ENCODE peak calls at places on chromosomes 6 and 20, in seven cellular contexts. J is DND-41; U is stomach; F is IMR-90; Z is spleen; N is naive thymus-derived CD4-positive, alpha-beta T cell; P is upper lobe of left lung. K is an unnamed sample.

GRCh38 chr6:157323924-157324276 is 581 bp upstream of the TMEM242 start:
- DNase-seq in J (no peak), U (peak), F (peak), Z (peak), N (no peak), P (peak), K (peak)

GRCh38 chr6:90155114-90155513 is 141.5 kb downstream of the BACH2 start:
- DNase-seq in J (no peak), U (no peak), F (peak), Z (no peak), N (no peak), P (no peak), K (peak)

GRCh38 chr6:53628354-53629119 is 37.0 kb downstream of the KLHL31 start:
- DNase-seq in J (no peak), U (no peak), F (peak), Z (no peak), N (no peak), P (no peak), K (peak)

GRCh38 chr6:151254451-151255081 is 14.8 kb downstream of the AKAP12 start:
- DNase-seq in J (no peak), U (no peak), F (peak), Z (no peak), N (no peak), P (no peak), K (peak)

GRCh38 chr6:47670851-47671250 is 27.5 kb upstream of the ADGRF4 start:
- DNase-seq in J (no peak), U (no peak), F (no peak), Z (no peak), N (no peak), P (no peak), K (no peak)

GRCh38 chr6:28010526-28010925 is 53.5 kb downstream of the OR2B6 start:
- DNase-seq in J (no peak), U (no peak), F (no peak), Z (no peak), N (no peak), P (no peak), K (no peak)

GRCh38 chr20:38337561-38338140 is 8.6 kb upstream of the LBP start:
- DNase-seq in J (no peak), U (no peak), F (no peak), Z (no peak), N (no peak), P (peak), K (peak)

GRCh38 chr6:69584913-69585729 is 211.7 kb downstream of the LMBRD1 start:
- DNase-seq in J (no peak), U (no peak), F (no peak), Z (no peak), N (no peak), P (no peak), K (peak)

GRCh38 chr20:11232249-11232648 is 558.5 kb upstream of the JAG1 start:
- DNase-seq in J (no peak), U (no peak), F (no peak), Z (no peak), N (no peak), P (no peak), K (no peak)

GRCh38 chr6:25377672-25378071 is 98.5 kb downstream of the CARMIL1 start:
- DNase-seq in J (no peak), U (no peak), F (no peak), Z (no peak), N (no peak), P (no peak), K (no peak)

GRCh38 chr20:50848341-50848808 is 53.5 kb downstream of the BCAS4 start:
- DNase-seq in J (no peak), U (peak), F (no peak), Z (no peak), N (no peak), P (no peak), K (peak)

GRCh38 chr6:25138024-25138696 is 141.0 kb upstream of the CARMIL1 start:
- DNase-seq in J (peak), U (peak), F (peak), Z (peak), N (peak), P (peak), K (peak)

GRCh38 chr6:109454483-109455160 is 950 bp downstream of the MICAL1 start:
- DNase-seq in J (peak), U (peak), F (peak), Z (peak), N (peak), P (peak), K (peak)

GRCh38 chr20:44218441-44218840 is 7.9 kb upstream of the OSER1 start:
- DNase-seq in J (peak), U (no peak), F (no peak), Z (no peak), N (peak), P (peak), K (peak)

GRCh38 chr20:62511915-62512610 is 36.3 kb upstream of the GATA5 start:
- DNase-seq in J (no peak), U (no peak), F (no peak), Z (no peak), N (no peak), P (no peak), K (no peak)

GRCh38 chr6:53032853-53033252 is 32.4 kb upstream of the FBXO9 start:
- DNase-seq in J (no peak), U (no peak), F (peak), Z (no peak), N (no peak), P (no peak), K (peak)

GRCh38 chr20:43388267-43389081 is 69.2 kb upstream of the SRSF6 start:
- DNase-seq in J (no peak), U (no peak), F (peak), Z (no peak), N (no peak), P (peak), K (peak)

GRCh38 chr20:23399568-23400241 is 21.6 kb downstream of the NAPB start:
- DNase-seq in J (no peak), U (no peak), F (peak), Z (no peak), N (no peak), P (peak), K (peak)

GRCh38 chr6:63391203-63391970 is 71.6 kb upstream of the LGSN start:
- DNase-seq in J (no peak), U (no peak), F (no peak), Z (no peak), N (no peak), P (no peak), K (no peak)

GRCh38 chr6:54134934-54135333 is 23.7 kb downstream of the MLIP start:
- DNase-seq in J (no peak), U (no peak), F (peak), Z (no peak), N (no peak), P (no peak), K (no peak)

GRCh38 chr6:142735182-142735581 is 209.8 kb downstream of the HIVEP2 start:
- DNase-seq in J (no peak), U (no peak), F (peak), Z (no peak), N (no peak), P (no peak), K (peak)

GRCh38 chr6:98821739-98822405 is 12.5 kb upstream of the POU3F2 start:
- DNase-seq in J (no peak), U (no peak), F (no peak), Z (no peak), N (no peak), P (no peak), K (no peak)

GRCh38 chr20:58408603-58409246 is 19.7 kb downstream of the VAPB start:
- DNase-seq in J (no peak), U (no peak), F (no peak), Z (no peak), N (no peak), P (no peak), K (no peak)

GRCh38 chr6:138036111-138036510 is 71.1 kb downstream of the PERP start:
- DNase-seq in J (no peak), U (peak), F (no peak), Z (no peak), N (no peak), P (no peak), K (no peak)

GRCh38 chr6:46584586-46584985 is 68.0 kb downstream of the CYP39A1 start:
- DNase-seq in J (no peak), U (no peak), F (no peak), Z (no peak), N (no peak), P (no peak), K (no peak)

GRCh38 chr20:4112490-4113420 is 97.4 kb upstream of the RNF24 start:
- DNase-seq in J (no peak), U (peak), F (peak), Z (no peak), N (no peak), P (peak), K (peak)

GRCh38 chr6:36897629-36898028 is 11.9 kb downstream of the C6orf89 start:
- DNase-seq in J (peak), U (no peak), F (peak), Z (no peak), N (peak), P (no peak), K (peak)

GRCh38 chr6:12012231-12012565 is at the start of gene HIVEP1:
- DNase-seq in J (no peak), U (peak), F (no peak), Z (peak), N (no peak), P (peak), K (peak)

GRCh38 chr6:12014873-12015149 is 2.7 kb downstream of the HIVEP1 start:
- DNase-seq in J (no peak), U (no peak), F (no peak), Z (no peak), N (no peak), P (no peak), K (no peak)

GRCh38 chr6:12012566-12013367 is 655 bp downstream of the HIVEP1 start:
- DNase-seq in J (peak), U (peak), F (peak), Z (peak), N (peak), P (peak), K (peak)

GRCh38 chr6:12013368-12013617 is 1.2 kb downstream of the HIVEP1 start:
- DNase-seq in J (no peak), U (no peak), F (no peak), Z (no peak), N (no peak), P (no peak), K (no peak)

DNA sequence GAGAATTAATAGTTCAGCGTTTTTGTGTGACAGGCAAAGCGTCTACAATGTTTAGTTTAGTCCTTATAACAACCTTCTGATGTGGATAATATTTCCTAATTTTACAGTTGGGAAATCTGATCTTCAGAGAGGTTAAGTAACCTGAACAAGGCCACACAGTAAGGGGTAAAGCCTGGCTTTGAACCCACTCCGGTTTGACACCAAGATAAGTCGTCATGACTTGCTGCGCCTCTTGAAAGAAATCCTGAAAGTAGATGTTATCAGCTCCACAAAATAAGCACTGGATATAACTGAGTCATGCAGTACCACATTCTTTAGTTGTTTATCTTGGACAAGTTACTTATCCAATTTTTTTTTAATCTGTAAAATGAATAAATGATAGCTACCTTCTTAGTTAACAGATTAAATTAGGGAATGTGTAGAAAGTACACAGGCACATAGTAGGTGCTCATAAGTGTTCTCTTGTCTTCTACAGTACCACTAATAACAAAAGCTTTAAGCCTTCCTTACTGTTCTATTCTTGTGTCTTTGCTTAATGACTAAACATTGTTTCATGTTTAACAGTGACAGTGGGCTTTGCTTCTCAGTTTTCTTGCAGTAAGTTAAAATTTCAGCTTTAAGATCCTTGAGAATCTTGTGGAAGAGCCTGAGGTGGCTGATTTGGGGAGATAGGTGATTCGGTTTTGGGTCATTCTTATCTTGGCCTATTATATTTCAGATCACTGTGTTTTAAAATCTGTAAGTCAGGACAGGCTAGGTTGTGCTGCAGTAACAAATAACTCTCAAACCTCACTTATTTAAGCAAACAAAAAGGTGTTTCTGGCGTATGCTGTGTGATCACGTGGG is 2.1 kb downstream of the HIVEP1 start:
- DNase-seq in J (no peak), U (no peak), F (peak), Z (no peak), N (no peak), P (no peak), K (peak)
- H3K4me3 ChIP-seq in J (no peak), U (no peak), F (no peak), Z (no peak), N (no peak), P (peak), K (peak)

DNA sequence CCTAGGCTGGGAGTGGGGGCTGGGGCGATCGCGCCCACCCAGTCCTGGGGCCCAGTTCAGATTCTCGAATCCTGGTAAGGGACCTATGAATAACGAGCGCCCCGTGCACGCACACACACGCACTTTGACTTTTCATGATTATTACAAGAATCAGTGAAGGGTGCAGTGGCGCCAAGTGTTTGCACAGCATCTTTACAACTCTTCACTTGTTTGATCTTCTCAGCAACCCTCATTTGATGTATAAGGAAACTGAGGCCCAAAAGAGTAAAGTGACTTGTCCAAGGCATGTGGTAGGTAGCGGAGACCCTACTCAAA is 863 bp upstream of the LRFN2 start:
- DNase-seq in J (no peak), U (no peak), F (no peak), Z (no peak), N (no peak), P (no peak), K (no peak)
- H3K4me3 ChIP-seq in J (peak), U (peak), F (no peak), Z (peak), N (no peak), P (peak), K (no peak)

DNA sequence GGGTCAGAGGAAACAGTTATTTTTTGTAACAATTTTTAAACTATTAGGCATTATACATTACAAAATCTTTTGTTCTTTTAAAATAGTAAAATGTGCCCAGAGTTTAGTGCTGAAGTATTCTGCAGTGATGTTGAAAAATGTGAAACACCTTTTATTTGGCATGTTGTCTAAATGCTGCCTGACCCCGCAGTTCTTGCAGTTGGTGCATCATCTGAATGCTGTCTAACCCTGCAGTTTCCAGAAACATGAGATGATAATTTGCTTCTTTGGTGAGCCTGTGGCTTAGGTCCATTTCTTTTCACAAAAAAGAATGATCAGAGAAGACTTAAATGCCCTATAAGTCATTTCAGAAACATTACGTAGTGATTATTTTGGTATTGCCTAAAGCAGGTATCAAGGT is 82.4 kb downstream of the RNF217 start:
- DNase-seq in J (no peak), U (no peak), F (no peak), Z (no peak), N (no peak), P (no peak), K (no peak)
- H3K4me3 ChIP-seq in J (no peak), U (no peak), F (no peak), Z (no peak), N (no peak), P (no peak), K (no peak)

DNA sequence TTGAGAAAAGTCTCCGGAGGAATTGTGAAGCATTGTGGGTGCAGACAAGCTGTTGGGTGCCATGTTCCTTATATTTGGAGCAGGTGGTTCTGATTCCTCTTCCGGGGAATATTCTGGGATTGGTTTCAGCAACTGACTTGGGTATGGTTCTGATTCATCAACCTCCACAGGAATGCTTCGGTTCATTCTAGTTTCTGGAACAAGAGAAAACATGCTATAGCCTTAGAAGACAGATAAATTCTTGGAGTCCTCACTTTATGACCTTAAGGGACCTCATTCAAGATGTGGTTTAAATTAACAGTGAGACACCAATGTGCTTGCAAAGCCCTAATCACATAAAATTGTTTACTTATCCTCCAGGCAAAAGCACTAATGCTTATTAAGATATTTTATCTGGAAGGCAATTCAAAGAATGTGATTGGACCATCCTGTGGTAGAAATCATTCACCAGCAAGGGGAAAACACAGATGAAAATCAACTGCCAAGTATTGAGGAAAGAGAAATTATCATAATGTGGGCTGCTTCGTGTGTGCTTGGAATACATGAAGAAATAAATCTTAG is 13.7 kb downstream of the TRAF3IP2 start:
- DNase-seq in J (no peak), U (no peak), F (no peak), Z (no peak), N (no peak), P (no peak), K (peak)
- H3K4me3 ChIP-seq in J (no peak), U (no peak), F (no peak), Z (no peak), N (no peak), P (no peak), K (peak)

GRCh38 chr6:43077981-43078411 is 1.9 kb downstream of the PTK7 start:
- DNase-seq in J (no peak), U (no peak), F (peak), Z (no peak), N (no peak), P (no peak), K (peak)

GRCh38 chr6:43076928-43077809 is 1.1 kb downstream of the PTK7 start:
- DNase-seq in J (peak), U (no peak), F (peak), Z (no peak), N (no peak), P (peak), K (peak)

GRCh38 chr6:43076093-43076927 is at the start of gene PTK7:
- DNase-seq in J (peak), U (peak), F (peak), Z (no peak), N (no peak), P (peak), K (peak)

GRCh38 chr6:43075791-43076092 is 372 bp upstream of the PTK7 start:
- DNase-seq in J (no peak), U (no peak), F (no peak), Z (no peak), N (no peak), P (no peak), K (no peak)

DNA sequence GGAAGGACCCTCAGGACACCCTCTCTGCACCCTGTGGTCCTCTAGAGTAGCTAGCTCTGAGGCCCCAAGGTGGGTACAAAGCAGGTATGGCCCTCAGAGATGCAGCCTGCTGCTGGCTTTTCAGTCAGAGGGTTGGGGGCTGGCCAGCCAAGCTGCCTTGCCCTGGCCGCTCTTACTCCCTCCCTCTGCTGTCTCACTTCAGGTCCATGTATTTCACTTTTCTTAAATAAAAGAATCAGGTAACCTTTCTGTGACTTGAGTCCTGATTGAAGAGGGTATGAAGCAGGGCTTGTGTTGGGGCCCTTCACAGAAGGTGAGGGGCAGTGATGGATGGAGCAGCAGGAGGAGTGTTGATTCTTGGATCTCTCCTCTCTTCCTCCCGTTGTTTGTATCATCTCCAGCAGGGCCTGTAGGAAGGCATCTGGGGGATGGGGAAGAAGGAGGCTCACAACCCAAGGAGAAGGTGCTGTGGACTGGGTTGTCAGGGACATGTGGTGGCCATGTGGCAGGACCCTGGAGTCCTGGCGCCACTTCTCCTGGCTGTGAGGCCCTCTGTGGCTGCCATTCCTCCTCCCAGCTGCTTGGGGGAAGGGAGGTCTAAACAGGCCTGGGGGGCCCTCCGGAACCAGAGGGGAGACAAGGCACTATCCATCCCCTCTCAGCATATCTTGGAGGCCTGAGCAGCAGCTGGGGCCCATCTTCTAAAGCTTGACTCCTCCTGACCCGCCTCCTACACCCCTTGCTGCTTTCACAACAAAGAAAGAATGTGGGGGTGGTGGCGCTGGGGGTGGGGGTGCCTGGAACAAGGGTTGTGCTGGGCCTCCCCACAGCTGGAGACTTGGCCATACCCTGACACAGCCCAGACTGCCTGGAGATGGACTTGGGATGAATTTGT is 1.0 kb upstream of the PTK7 start:
- DNase-seq in J (no peak), U (no peak), F (peak), Z (peak), N (no peak), P (no peak), K (peak)
- H3K4me3 ChIP-seq in J (peak), U (no peak), F (peak), Z (no peak), N (no peak), P (no peak), K (peak)

GRCh38 chr6:163412345-163412744 is 2.2 kb upstream of the QKI start:
- DNase-seq in J (no peak), U (no peak), F (no peak), Z (no peak), N (no peak), P (no peak), K (no peak)
- H3K4me3 ChIP-seq in J (no peak), U (peak), F (peak), Z (no peak), N (no peak), P (peak), K (peak)

GRCh38 chr20:22058746-22059145 is 353.3 kb downstream of the PAX1 start:
- DNase-seq in J (no peak), U (no peak), F (no peak), Z (no peak), N (no peak), P (no peak), K (no peak)
- H3K4me3 ChIP-seq in J (no peak), U (no peak), F (no peak), Z (no peak), N (no peak), P (no peak), K (no peak)

K was measured in foreskin fibroblast.